ENCODE peak calls at places on chromosomes 1 and 21, in seven cellular contexts. W is fibroblast of pulmonary artery, K is GM19239, D is nephron progenitor cell, Z is EL, E is NCI-H146, C is IMR-90. M is an unnamed sample.

GRCh38 chr1:236854602-236854978 is 59.5 kb downstream of the MTR start:
- DNase-seq in W (peak), K (no peak), D (no peak), Z (peak), E (no peak), C (peak), M (no peak)

GRCh38 chr1:228207851-228208821 is at the start of gene OBSCN:
- DNase-seq in W (no peak), K (no peak), D (no peak), Z (no peak), E (no peak), C (no peak), M (no peak)

GRCh38 chr1:116972676-116973035 is 28.9 kb upstream of the CD101 start:
- DNase-seq in W (no peak), K (no peak), D (no peak), Z (peak), E (no peak), C (no peak), M (no peak)

GRCh38 chr1:21833392-21833976 is 21.4 kb downstream of the LDLRAD2 start:
- DNase-seq in W (no peak), K (no peak), D (no peak), Z (no peak), E (no peak), C (no peak), M (no peak)

GRCh38 chr1:37474697-37475379 is 458 bp downstream of the ZC3H12A start:
- DNase-seq in W (no peak), K (no peak), D (peak), Z (peak), E (no peak), C (no peak), M (no peak)

GRCh38 chr21:29347274-29347681 is 48.6 kb downstream of the BACH1 start:
- DNase-seq in W (no peak), K (no peak), D (no peak), Z (peak), E (no peak), C (peak), M (no peak)

GRCh38 chr1:117237701-117238413 is 27.1 kb upstream of the VTCN1 start:
- DNase-seq in W (peak), K (no peak), D (no peak), Z (peak), E (no peak), C (no peak), M (no peak)

GRCh38 chr1:54081306-54082270 is 28.2 kb downstream of the TCEANC2 start:
- DNase-seq in W (peak), K (peak), D (peak), Z (peak), E (peak), C (peak), M (peak)

GRCh38 chr1:81044708-81045107 is 756.0 kb upstream of the ADGRL2 start:
- DNase-seq in W (peak), K (no peak), D (no peak), Z (peak), E (no peak), C (peak), M (no peak)

GRCh38 chr1:42941640-42942330 is 16.9 kb downstream of the SLC2A1 start:
- DNase-seq in W (peak), K (no peak), D (no peak), Z (peak), E (no peak), C (peak), M (no peak)

GRCh38 chr1:101004666-101005065 is 20.9 kb downstream of the DPH5 start:
- DNase-seq in W (peak), K (no peak), D (no peak), Z (no peak), E (no peak), C (peak), M (no peak)